ENCODE peak calls at places on chromosomes 12 and 14, in five cellular contexts. A, E, O, G and T are unnamed samples.

GRCh38 chr14:83007641-83008237 is 1474.1 kb upstream of the SEL1L start:
- DNase-seq in A (no peak), G (no peak), E (no peak), O (no peak), T (no peak)

GRCh38 chr12:9751204-9752144 is 9.2 kb downstream of the CD69 start:
- DNase-seq in E (peak), O (peak), G (no peak), A (no peak), T (peak)

GRCh38 chr12:56082382-56082781 is 2.4 kb downstream of the ERBB3 start:
- DNase-seq in O (no peak), A (no peak), E (no peak), G (no peak), T (no peak)

GRCh38 chr14:37197421-37198272 is at the start of gene MIPOL1:
- DNase-seq in G (peak), A (no peak), E (peak), O (peak), T (peak)

GRCh38 chr14:26896447-26896846 is 298.6 kb upstream of the NOVA1 start:
- DNase-seq in O (no peak), G (peak), A (no peak), E (peak), T (peak)

GRCh38 chr14:20415723-20416622 is 2.7 kb upstream of the TEP1 start:
- DNase-seq in E (peak), G (peak), O (peak), A (no peak), T (peak)

GRCh38 chr12:49403887-49404517 is 36.7 kb downstream of the SPATS2 start:
- DNase-seq in A (no peak), E (no peak), O (no peak), G (no peak), T (no peak)

GRCh38 chr12:6662602-6662905 is 365 bp downstream of the ING4 start:
- DNase-seq in E (no peak), O (no peak), G (no peak), A (no peak), T (no peak)

GRCh38 chr12:132446535-132447326 is 43.2 kb upstream of the FBRSL1 start:
- DNase-seq in G (no peak), O (no peak), E (no peak), A (no peak), T (no peak)
- H3K4me3 ChIP-seq in G (no peak), O (peak), E (peak), A (no peak), T (no peak)

DNA sequence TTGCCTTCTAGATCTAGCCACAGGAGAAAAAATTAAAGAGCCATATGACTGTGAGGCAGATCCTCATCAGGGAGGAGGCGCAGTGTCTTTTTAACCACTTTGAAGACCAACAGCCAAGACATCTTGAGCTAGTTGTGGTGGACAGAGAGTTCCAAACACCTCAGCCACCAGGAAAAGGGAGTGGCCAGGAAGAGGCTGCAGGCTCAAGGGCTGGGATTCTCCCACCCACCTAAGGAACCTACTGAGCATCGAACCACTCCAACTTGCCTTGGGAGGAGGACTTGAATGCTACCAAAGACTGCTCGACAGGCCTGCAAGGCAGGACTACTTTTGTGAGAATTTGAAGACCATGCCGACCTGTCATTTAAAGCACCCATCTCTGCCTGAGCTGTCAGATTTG is 14.5 kb upstream of the MDM2 start:
- DNase-seq in G (no peak), O (no peak), E (no peak), A (no peak), T (no peak)
- TF ChIP-seq CTCF in G (no peak), O (no peak), E (no peak), A (no peak), T (no peak)

DNA sequence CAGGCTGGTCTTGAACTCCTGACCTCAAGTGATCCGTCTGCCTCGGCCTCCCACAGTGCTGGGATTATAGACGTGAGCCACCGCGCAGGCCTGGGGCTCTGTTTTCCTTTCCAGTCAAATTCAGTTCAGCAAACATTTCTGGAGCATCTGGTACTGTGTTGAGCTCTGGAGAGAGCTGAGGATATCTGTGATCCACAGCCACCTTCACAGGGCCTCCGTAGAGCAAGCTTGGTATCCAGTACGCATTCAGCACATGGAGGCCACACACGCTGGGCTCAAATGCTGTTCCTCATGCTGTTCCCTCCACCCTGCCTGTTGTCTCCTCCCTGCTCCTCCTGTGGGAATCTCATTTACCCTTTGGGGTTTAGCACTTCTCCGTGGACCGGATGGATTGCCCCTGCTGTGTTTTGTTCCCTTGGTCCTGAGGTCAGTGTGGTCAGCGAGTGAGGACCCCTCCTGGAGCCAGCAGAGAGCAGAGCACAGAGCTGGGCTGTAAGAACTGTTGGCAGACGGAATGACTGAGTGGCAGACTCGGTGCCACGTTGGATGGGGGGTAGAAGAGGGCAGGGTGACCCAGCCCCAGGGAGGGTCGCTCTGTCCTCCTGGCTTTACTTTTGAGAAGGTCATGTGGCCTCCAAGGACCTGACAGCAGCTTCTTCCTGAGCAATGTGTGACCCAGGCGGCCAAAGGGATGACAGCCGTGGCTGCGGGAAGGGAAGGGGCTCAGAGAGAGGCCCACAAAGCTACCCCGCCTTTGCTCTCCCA is 891 bp downstream of the RPS6KL1 start:
- DNase-seq in G (no peak), O (no peak), A (no peak), E (no peak), T (no peak)
- H3K4me3 ChIP-seq in G (no peak), O (no peak), A (peak), E (peak), T (peak)

GRCh38 chr12:116537149-116537904 is 21.9 kb upstream of the MAP1LC3B2 start:
- DNase-seq in O (no peak), A (no peak), E (no peak), G (no peak), T (no peak)
- TF ChIP-seq CTCF in O (no peak), A (no peak), E (no peak), G (no peak), T (no peak)

GRCh38 chr12:106138646-106139421 is at the start of gene NUAK1:
- DNase-seq in G (peak), A (no peak), O (peak), E (peak), T (peak)
- H3K4me3 ChIP-seq in G (peak), A (peak), O (peak), E (peak), T (peak)

GRCh38 chr12:19830461-19830860 is 391.2 kb downstream of the AEBP2 start:
- DNase-seq in E (peak), G (peak), A (no peak), O (no peak), T (no peak)

GRCh38 chr12:19836456-19836855 is 397.2 kb downstream of the AEBP2 start:
- DNase-seq in A (no peak), E (no peak), G (no peak), O (no peak), T (no peak)

GRCh38 chr12:19834596-19834995 is 395.3 kb downstream of the AEBP2 start:
- DNase-seq in G (no peak), A (no peak), O (no peak), E (no peak), T (no peak)

GRCh38 chr12:19836056-19836455 is 396.8 kb downstream of the AEBP2 start:
- DNase-seq in E (no peak), O (no peak), A (no peak), G (no peak), T (no peak)

DNA sequence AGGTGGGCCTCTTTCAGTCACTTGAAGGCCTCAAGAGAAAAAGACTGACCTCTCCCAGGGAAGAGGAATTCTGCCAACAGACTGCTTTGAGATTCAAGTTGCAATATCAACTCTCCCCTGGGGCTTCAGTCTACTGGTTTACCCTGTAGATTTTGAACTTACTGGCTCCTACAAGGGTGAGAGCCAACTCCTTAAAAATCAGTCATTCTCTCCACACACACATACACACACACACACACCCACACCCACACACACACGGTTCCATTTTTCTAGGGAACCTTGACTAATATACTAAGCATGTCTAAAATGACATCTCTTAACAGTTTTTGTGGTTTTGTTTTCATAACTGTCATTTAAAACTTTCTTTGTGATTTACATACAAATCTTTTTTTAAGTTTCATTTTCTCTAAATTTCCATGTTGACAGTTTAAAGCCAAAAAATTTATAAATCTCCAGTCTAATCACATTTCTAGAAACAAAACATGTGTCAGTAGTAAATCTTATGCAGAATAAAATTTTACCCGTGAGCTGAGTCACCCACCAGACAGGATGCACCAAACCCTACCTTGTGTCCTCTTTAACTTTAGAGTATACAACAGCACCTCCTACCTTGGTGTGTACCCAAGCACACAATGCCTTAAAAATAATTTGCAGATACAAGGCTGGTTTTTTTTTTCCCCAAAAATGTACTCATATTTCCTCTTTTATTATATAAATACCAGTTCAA is 394.6 kb downstream of the AEBP2 start:
- DNase-seq in G (peak), A (no peak), O (no peak), E (peak), T (peak)
- TF ChIP-seq CTCF in G (no peak), A (no peak), O (no peak), E (no peak), T (no peak)

GRCh38 chr14:41605550-41606248 is 977 bp upstream of the LRFN5 start:
- DNase-seq in A (no peak), E (peak), O (no peak), G (peak), T (peak)

GRCh38 chr14:41607119-41607785 is 576 bp downstream of the LRFN5 start:
- DNase-seq in G (peak), A (no peak), O (no peak), E (peak), T (peak)

GRCh38 chr14:41607966-41608663 is 1.4 kb downstream of the LRFN5 start:
- DNase-seq in E (peak), G (peak), O (no peak), A (no peak), T (peak)

GRCh38 chr14:41606249-41607118 is at the start of gene LRFN5:
- DNase-seq in O (no peak), G (peak), A (no peak), E (peak), T (peak)

GRCh38 chr14:41609704-41610183 is 3.1 kb downstream of the LRFN5 start:
- DNase-seq in E (peak), O (peak), G (peak), A (no peak), T (peak)
- H3K4me3 ChIP-seq in E (peak), O (peak), G (peak), A (no peak), T (peak)

DNA sequence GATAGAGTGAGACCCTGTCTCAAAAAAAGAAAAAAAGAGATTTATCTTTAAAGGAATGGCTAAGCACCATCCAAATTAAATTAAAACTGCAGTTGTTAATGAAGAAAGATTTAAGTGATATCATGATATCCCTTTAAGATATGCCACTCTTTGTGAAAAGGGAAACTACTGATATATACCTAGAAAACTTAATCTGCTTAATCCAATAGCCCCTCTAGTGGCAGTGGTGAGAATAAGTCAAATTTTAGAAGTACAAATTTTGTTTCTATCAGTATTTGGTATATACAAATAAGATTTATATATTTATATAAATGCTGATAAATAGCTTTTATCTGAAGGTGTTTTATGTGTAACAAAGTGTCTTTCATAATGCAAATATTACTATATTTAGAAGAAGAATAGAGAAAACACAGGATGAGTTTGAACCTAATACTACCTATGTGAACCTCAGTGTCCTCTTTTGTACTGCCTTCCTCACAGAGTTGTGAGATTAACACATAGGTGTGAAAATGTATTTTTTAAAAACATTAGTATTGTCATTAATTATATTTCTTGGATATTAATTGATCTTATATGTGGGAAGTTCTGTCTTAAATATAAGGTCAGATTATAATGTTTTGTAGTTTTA is 51.4 kb upstream of the GARIN2 start:
- DNase-seq in O (peak), A (no peak), G (peak), E (peak), T (peak)
- TF ChIP-seq CTCF in O (peak), A (peak), G (peak), E (peak), T (peak)